ENCODE peak calls at places on chromosomes 16 and 17, in eight cellular contexts. One of them, this sample, is unnamed.

GRCh38 chr17:50482516-50482915 is 3.9 kb downstream of the RSAD1 start:
- DNase-seq in T-cell: peak; percentile 30
- DNase-seq in T-helper 9 cell: peak; percentile 68
- DNase-seq in stomach: peak; percentile 98
- DNase-seq in CD4-positive, alpha-beta memory T cell: peak; percentile 68
- DNase-seq in stimulated activated CD4-positive, alpha-beta T cell treated with anti-CD3 and anti-CD28 coated beads, Interleukin-2, amount 100 ng/mL, for 48 hours: peak; percentile 77
- DNase-seq in stimulated activated CD8-positive, alpha-beta memory T cell treated with anti-CD3 and anti-CD28 coated beads, Interleukin-7, amount 100 ng/mL, for 1 hour: peak; percentile 54
- DNase-seq in ACHN: peak; percentile 98
- DNase-seq in this sample: peak; percentile 96

GRCh38 chr16:86740817-86741799 is 162.8 kb downstream of the FOXL1 start:
- DNase-seq in stimulated activated CD8-positive, alpha-beta memory T cell treated with anti-CD3 and anti-CD28 coated beads, Interleukin-7, amount 100 ng/mL, for 1 hour: no peak
- DNase-seq in ACHN: no peak
- DNase-seq in T-helper 9 cell: no peak
- DNase-seq in T-cell: no peak
- DNase-seq in stomach: no peak
- DNase-seq in stimulated activated CD4-positive, alpha-beta T cell treated with anti-CD3 and anti-CD28 coated beads, Interleukin-2, amount 100 ng/mL, for 48 hours: no peak
- DNase-seq in CD4-positive, alpha-beta memory T cell: no peak
- DNase-seq in this sample: peak; percentile 37

GRCh38 chr16:52068447-52069074 is 478.4 kb downstream of the TOX3 start:
- DNase-seq in CD4-positive, alpha-beta memory T cell: no peak
- DNase-seq in stimulated activated CD4-positive, alpha-beta T cell treated with anti-CD3 and anti-CD28 coated beads, Interleukin-2, amount 100 ng/mL, for 48 hours: no peak
- DNase-seq in stimulated activated CD8-positive, alpha-beta memory T cell treated with anti-CD3 and anti-CD28 coated beads, Interleukin-7, amount 100 ng/mL, for 1 hour: no peak
- DNase-seq in stomach: peak; percentile 35
- DNase-seq in ACHN: peak; percentile 36
- DNase-seq in T-helper 9 cell: no peak
- DNase-seq in T-cell: no peak
- DNase-seq in this sample: no peak

GRCh38 chr17:4950757-4951204 is at the start of gene ENO3:
- DNase-seq in CD4-positive, alpha-beta memory T cell: no peak
- DNase-seq in ACHN: no peak
- DNase-seq in stimulated activated CD4-positive, alpha-beta T cell treated with anti-CD3 and anti-CD28 coated beads, Interleukin-2, amount 100 ng/mL, for 48 hours: no peak
- DNase-seq in T-helper 9 cell: no peak
- DNase-seq in stimulated activated CD8-positive, alpha-beta memory T cell treated with anti-CD3 and anti-CD28 coated beads, Interleukin-7, amount 100 ng/mL, for 1 hour: no peak
- DNase-seq in stomach: no peak
- DNase-seq in T-cell: no peak
- DNase-seq in this sample: no peak

GRCh38 chr17:64741038-64741641 is 79.0 kb upstream of the SMURF2 start:
- DNase-seq in stimulated activated CD4-positive, alpha-beta T cell treated with anti-CD3 and anti-CD28 coated beads, Interleukin-2, amount 100 ng/mL, for 48 hours: no peak
- DNase-seq in stomach: peak; percentile 50
- DNase-seq in stimulated activated CD8-positive, alpha-beta memory T cell treated with anti-CD3 and anti-CD28 coated beads, Interleukin-7, amount 100 ng/mL, for 1 hour: no peak
- DNase-seq in T-cell: no peak
- DNase-seq in CD4-positive, alpha-beta memory T cell: no peak
- DNase-seq in ACHN: no peak
- DNase-seq in T-helper 9 cell: no peak
- DNase-seq in this sample: no peak

GRCh38 chr17:60087882-60088669 is 9.4 kb upstream of the HEATR6 start:
- DNase-seq in ACHN: no peak
- DNase-seq in stomach: peak; percentile 42
- DNase-seq in stimulated activated CD4-positive, alpha-beta T cell treated with anti-CD3 and anti-CD28 coated beads, Interleukin-2, amount 100 ng/mL, for 48 hours: no peak
- DNase-seq in stimulated activated CD8-positive, alpha-beta memory T cell treated with anti-CD3 and anti-CD28 coated beads, Interleukin-7, amount 100 ng/mL, for 1 hour: no peak
- DNase-seq in CD4-positive, alpha-beta memory T cell: no peak
- DNase-seq in T-helper 9 cell: no peak
- DNase-seq in T-cell: no peak
- DNase-seq in this sample: no peak

GRCh38 chr17:61248399-61248798 is 151.2 kb upstream of the TBX2 start:
- DNase-seq in stomach: peak; percentile 41
- DNase-seq in T-cell: no peak
- DNase-seq in ACHN: no peak
- DNase-seq in CD4-positive, alpha-beta memory T cell: no peak
- DNase-seq in T-helper 9 cell: no peak
- DNase-seq in stimulated activated CD8-positive, alpha-beta memory T cell treated with anti-CD3 and anti-CD28 coated beads, Interleukin-7, amount 100 ng/mL, for 1 hour: no peak
- DNase-seq in stimulated activated CD4-positive, alpha-beta T cell treated with anti-CD3 and anti-CD28 coated beads, Interleukin-2, amount 100 ng/mL, for 48 hours: no peak
- DNase-seq in this sample: no peak

GRCh38 chr17:82879241-82879640 is 39.4 kb upstream of the ZNF750 start:
- DNase-seq in CD4-positive, alpha-beta memory T cell: no peak
- DNase-seq in T-cell: no peak
- DNase-seq in stomach: no peak
- DNase-seq in ACHN: no peak
- DNase-seq in stimulated activated CD8-positive, alpha-beta memory T cell treated with anti-CD3 and anti-CD28 coated beads, Interleukin-7, amount 100 ng/mL, for 1 hour: no peak
- DNase-seq in stimulated activated CD4-positive, alpha-beta T cell treated with anti-CD3 and anti-CD28 coated beads, Interleukin-2, amount 100 ng/mL, for 48 hours: no peak
- DNase-seq in T-helper 9 cell: no peak
- DNase-seq in this sample: no peak

GRCh38 chr16:20191566-20191965 is 117.9 kb upstream of the GPR139 start:
- DNase-seq in CD4-positive, alpha-beta memory T cell: no peak
- DNase-seq in stomach: no peak
- DNase-seq in T-helper 9 cell: no peak
- DNase-seq in stimulated activated CD4-positive, alpha-beta T cell treated with anti-CD3 and anti-CD28 coated beads, Interleukin-2, amount 100 ng/mL, for 48 hours: no peak
- DNase-seq in stimulated activated CD8-positive, alpha-beta memory T cell treated with anti-CD3 and anti-CD28 coated beads, Interleukin-7, amount 100 ng/mL, for 1 hour: no peak
- DNase-seq in ACHN: peak; percentile 60
- DNase-seq in T-cell: no peak
- DNase-seq in this sample: no peak

GRCh38 chr17:38578641-38579480 is 26.9 kb downstream of the SRCIN1 start:
- DNase-seq in T-helper 9 cell: no peak
- DNase-seq in T-cell: no peak
- DNase-seq in stimulated activated CD4-positive, alpha-beta T cell treated with anti-CD3 and anti-CD28 coated beads, Interleukin-2, amount 100 ng/mL, for 48 hours: no peak
- DNase-seq in stomach: no peak
- DNase-seq in CD4-positive, alpha-beta memory T cell: no peak
- DNase-seq in stimulated activated CD8-positive, alpha-beta memory T cell treated with anti-CD3 and anti-CD28 coated beads, Interleukin-7, amount 100 ng/mL, for 1 hour: no peak
- DNase-seq in ACHN: no peak
- DNase-seq in this sample: no peak

GRCh38 chr16:77376358-77376757 is 58.5 kb downstream of the ADAMTS18 start:
- DNase-seq in CD4-positive, alpha-beta memory T cell: no peak
- DNase-seq in stimulated activated CD4-positive, alpha-beta T cell treated with anti-CD3 and anti-CD28 coated beads, Interleukin-2, amount 100 ng/mL, for 48 hours: no peak
- DNase-seq in stimulated activated CD8-positive, alpha-beta memory T cell treated with anti-CD3 and anti-CD28 coated beads, Interleukin-7, amount 100 ng/mL, for 1 hour: no peak
- DNase-seq in ACHN: peak; percentile 9
- DNase-seq in T-cell: no peak
- DNase-seq in stomach: no peak
- DNase-seq in T-helper 9 cell: no peak
- DNase-seq in this sample: no peak

GRCh38 chr17:19291646-19292376 is 54.6 kb downstream of the EPN2 start:
- DNase-seq in stimulated activated CD4-positive, alpha-beta T cell treated with anti-CD3 and anti-CD28 coated beads, Interleukin-2, amount 100 ng/mL, for 48 hours: no peak
- DNase-seq in T-helper 9 cell: no peak
- DNase-seq in CD4-positive, alpha-beta memory T cell: no peak
- DNase-seq in ACHN: no peak
- DNase-seq in stimulated activated CD8-positive, alpha-beta memory T cell treated with anti-CD3 and anti-CD28 coated beads, Interleukin-7, amount 100 ng/mL, for 1 hour: no peak
- DNase-seq in stomach: no peak
- DNase-seq in T-cell: no peak
- DNase-seq in this sample: no peak

GRCh38 chr17:78920528-78920927 is 4.7 kb downstream of the TIMP2 start:
- DNase-seq in stimulated activated CD8-positive, alpha-beta memory T cell treated with anti-CD3 and anti-CD28 coated beads, Interleukin-7, amount 100 ng/mL, for 1 hour: no peak
- DNase-seq in CD4-positive, alpha-beta memory T cell: no peak
- DNase-seq in T-helper 9 cell: no peak
- DNase-seq in stimulated activated CD4-positive, alpha-beta T cell treated with anti-CD3 and anti-CD28 coated beads, Interleukin-2, amount 100 ng/mL, for 48 hours: no peak
- DNase-seq in ACHN: no peak
- DNase-seq in T-cell: no peak
- DNase-seq in stomach: no peak
- DNase-seq in this sample: no peak

GRCh38 chr16:2518823-2519710 is 1.1 kb upstream of the AMDHD2 start:
- DNase-seq in T-helper 9 cell: no peak
- DNase-seq in stomach: no peak
- DNase-seq in CD4-positive, alpha-beta memory T cell: no peak
- DNase-seq in T-cell: no peak
- DNase-seq in ACHN: no peak
- DNase-seq in stimulated activated CD8-positive, alpha-beta memory T cell treated with anti-CD3 and anti-CD28 coated beads, Interleukin-7, amount 100 ng/mL, for 1 hour: no peak
- DNase-seq in stimulated activated CD4-positive, alpha-beta T cell treated with anti-CD3 and anti-CD28 coated beads, Interleukin-2, amount 100 ng/mL, for 48 hours: no peak
- DNase-seq in this sample: no peak

GRCh38 chr16:26668026-26668425 is 398.7 kb upstream of the C16orf82 start:
- DNase-seq in stomach: no peak
- DNase-seq in T-helper 9 cell: no peak
- DNase-seq in T-cell: no peak
- DNase-seq in stimulated activated CD8-positive, alpha-beta memory T cell treated with anti-CD3 and anti-CD28 coated beads, Interleukin-7, amount 100 ng/mL, for 1 hour: no peak
- DNase-seq in ACHN: no peak
- DNase-seq in CD4-positive, alpha-beta memory T cell: no peak
- DNase-seq in stimulated activated CD4-positive, alpha-beta T cell treated with anti-CD3 and anti-CD28 coated beads, Interleukin-2, amount 100 ng/mL, for 48 hours: no peak
- DNase-seq in this sample: no peak

This sample was measured in NCI-H460.